ENCODE peak calls at places on chromosomes 3 and 15, in seven cellular contexts. One of them, this sample, is unnamed. For H3K4me1, the result is how much of the 10 kb centered on the place peaks cover.

GRCh38 chr15:32991544-32992192 is 202.8 kb downstream of the FMN1 start:
- DNase-seq in neural progenitor cell: no peak
- DNase-seq in H1: no peak
- DNase-seq in mammary epithelial cell: no peak
- DNase-seq in pancreas: no peak
- DNase-seq in endodermal cell: no peak
- DNase-seq in endothelial cell of umbilical vein: no peak
- DNase-seq in this sample: no peak

GRCh38 chr15:89321521-89322410 is 12.9 kb downstream of the POLG start:
- DNase-seq in neural progenitor cell: no peak
- DNase-seq in H1: no peak
- DNase-seq in mammary epithelial cell: no peak
- DNase-seq in pancreas: no peak
- DNase-seq in endodermal cell: peak
- DNase-seq in endothelial cell of umbilical vein: no peak
- DNase-seq in this sample: no peak

GRCh38 chr3:37097776-37098175 is 76.6 kb downstream of the LRRFIP2 start:
- DNase-seq in neural progenitor cell: no peak
- DNase-seq in H1: no peak
- DNase-seq in mammary epithelial cell: no peak
- DNase-seq in pancreas: no peak
- DNase-seq in endodermal cell: no peak
- DNase-seq in endothelial cell of umbilical vein: no peak
- DNase-seq in this sample: no peak

GRCh38 chr15:47870300-47870955 is 153.1 kb downstream of the SEMA6D start:
- DNase-seq in neural progenitor cell: no peak
- DNase-seq in H1: no peak
- DNase-seq in mammary epithelial cell: no peak
- DNase-seq in pancreas: no peak
- DNase-seq in endodermal cell: no peak
- DNase-seq in endothelial cell of umbilical vein: no peak
- DNase-seq in this sample: no peak

GRCh38 chr3:119309591-119309990 is 15.4 kb downstream of the ARHGAP31 start:
- DNase-seq in neural progenitor cell: no peak
- DNase-seq in H1: no peak
- DNase-seq in mammary epithelial cell: no peak
- DNase-seq in pancreas: no peak
- DNase-seq in endodermal cell: peak
- DNase-seq in endothelial cell of umbilical vein: no peak
- DNase-seq in this sample: no peak

GRCh38 chr3:97883736-97884135 is 61.9 kb downstream of the CRYBG3 start:
- DNase-seq in neural progenitor cell: no peak
- DNase-seq in H1: no peak
- DNase-seq in mammary epithelial cell: no peak
- DNase-seq in pancreas: no peak
- DNase-seq in endodermal cell: no peak
- DNase-seq in endothelial cell of umbilical vein: no peak
- DNase-seq in this sample: no peak

GRCh38 chr3:135792174-135792573 is 173.4 kb upstream of the PPP2R3A start:
- DNase-seq in neural progenitor cell: peak
- DNase-seq in H1: no peak
- DNase-seq in mammary epithelial cell: no peak
- DNase-seq in pancreas: no peak
- DNase-seq in endodermal cell: peak
- DNase-seq in endothelial cell of umbilical vein: no peak
- DNase-seq in this sample: no peak

GRCh38 chr15:29040367-29040745 is 154.6 kb downstream of the APBA2 start:
- DNase-seq in neural progenitor cell: peak
- DNase-seq in H1: no peak
- DNase-seq in mammary epithelial cell: no peak
- DNase-seq in pancreas: no peak
- DNase-seq in endodermal cell: no peak
- DNase-seq in endothelial cell of umbilical vein: no peak
- DNase-seq in this sample: no peak

GRCh38 chr3:135869439-135870105 is 96.0 kb upstream of the PPP2R3A start:
- DNase-seq in neural progenitor cell: no peak
- DNase-seq in H1: no peak
- DNase-seq in mammary epithelial cell: no peak
- DNase-seq in pancreas: no peak
- DNase-seq in endodermal cell: no peak
- DNase-seq in endothelial cell of umbilical vein: no peak
- DNase-seq in this sample: no peak

GRCh38 chr3:38992117-38992779 is 59.5 kb downstream of the SCN11A start:
- DNase-seq in neural progenitor cell: no peak
- DNase-seq in H1: no peak
- DNase-seq in mammary epithelial cell: peak
- DNase-seq in pancreas: no peak
- DNase-seq in endodermal cell: no peak
- DNase-seq in endothelial cell of umbilical vein: peak
- DNase-seq in this sample: no peak

GRCh38 chr3:79410136-79410535 is 357.7 kb downstream of the ROBO1 start:
- DNase-seq in neural progenitor cell: no peak
- DNase-seq in H1: no peak
- DNase-seq in mammary epithelial cell: no peak
- DNase-seq in pancreas: no peak
- DNase-seq in endodermal cell: no peak
- DNase-seq in endothelial cell of umbilical vein: no peak
- DNase-seq in this sample: no peak

GRCh38 chr3:46662771-46663551 is 30.5 kb downstream of the ALS2CL start:
- DNase-seq in neural progenitor cell: no peak
- DNase-seq in H1: peak
- DNase-seq in mammary epithelial cell: no peak
- DNase-seq in pancreas: no peak
- DNase-seq in endodermal cell: peak
- DNase-seq in endothelial cell of umbilical vein: no peak
- DNase-seq in this sample: peak

GRCh38 chr3:145942052-145942451 is 218.9 kb downstream of the PLOD2 start:
- DNase-seq in neural progenitor cell: no peak
- DNase-seq in H1: no peak
- DNase-seq in mammary epithelial cell: peak
- DNase-seq in pancreas: no peak
- DNase-seq in endodermal cell: no peak
- DNase-seq in endothelial cell of umbilical vein: no peak
- DNase-seq in this sample: no peak

GRCh38 chr3:140627756-140628155 is 50.1 kb upstream of the TRIM42 start:
- DNase-seq in neural progenitor cell: no peak
- DNase-seq in H1: no peak
- DNase-seq in mammary epithelial cell: no peak
- DNase-seq in pancreas: no peak
- DNase-seq in endodermal cell: no peak
- DNase-seq in endothelial cell of umbilical vein: no peak
- DNase-seq in this sample: no peak

GRCh38 chr15:91101356-91101920 is 1.4 kb downstream of the SV2B start:
- DNase-seq in neural progenitor cell: no peak
- DNase-seq in H1: no peak
- DNase-seq in mammary epithelial cell: no peak
- DNase-seq in pancreas: no peak
- DNase-seq in endodermal cell: peak
- DNase-seq in endothelial cell of umbilical vein: no peak
- DNase-seq in this sample: no peak

GRCh38 chr3:128487813-128488635 is 5.0 kb downstream of the GATA2 start:
- DNase-seq in neural progenitor cell: peak
- DNase-seq in H1: peak
- DNase-seq in mammary epithelial cell: peak
- DNase-seq in pancreas: peak
- DNase-seq in endodermal cell: peak
- DNase-seq in endothelial cell of umbilical vein: peak
- DNase-seq in this sample: peak

GRCh38 chr3:29384640-29385039 is 103.8 kb downstream of the RBMS3 start:
- DNase-seq in neural progenitor cell: peak
- DNase-seq in H1: no peak
- DNase-seq in mammary epithelial cell: peak
- DNase-seq in pancreas: no peak
- DNase-seq in endodermal cell: peak
- DNase-seq in endothelial cell of umbilical vein: no peak
- DNase-seq in this sample: peak

GRCh38 chr3:107271787-107272387 is 105.4 kb upstream of the CCDC54 start:
- DNase-seq in neural progenitor cell: peak
- DNase-seq in H1: no peak
- DNase-seq in mammary epithelial cell: peak
- DNase-seq in pancreas: no peak
- DNase-seq in endodermal cell: no peak
- DNase-seq in endothelial cell of umbilical vein: peak
- DNase-seq in this sample: no peak

GRCh38 chr3:47440131-47440530 is 35.6 kb downstream of the SCAP start:
- DNase-seq in neural progenitor cell: peak
- DNase-seq in H1: no peak
- DNase-seq in mammary epithelial cell: no peak
- DNase-seq in pancreas: no peak
- DNase-seq in endodermal cell: peak
- DNase-seq in endothelial cell of umbilical vein: peak
- DNase-seq in this sample: no peak

GRCh38 chr3:60147249-60147648 is 1097.4 kb upstream of the CFAP20DC start:
- DNase-seq in neural progenitor cell: peak
- DNase-seq in H1: no peak
- DNase-seq in mammary epithelial cell: no peak
- DNase-seq in pancreas: no peak
- DNase-seq in endodermal cell: no peak
- DNase-seq in endothelial cell of umbilical vein: no peak
- DNase-seq in this sample: no peak

GRCh38 chr3:115792206-115792955 is 169.1 kb downstream of the GAP43 start:
- DNase-seq in neural progenitor cell: no peak
- DNase-seq in H1: no peak
- DNase-seq in mammary epithelial cell: peak
- DNase-seq in pancreas: no peak
- DNase-seq in endodermal cell: no peak
- DNase-seq in endothelial cell of umbilical vein: no peak
- DNase-seq in this sample: no peak

GRCh38 chr3:193648542-193649076 is 55.6 kb downstream of the OPA1 start:
- DNase-seq in neural progenitor cell: no peak
- DNase-seq in H1: no peak
- DNase-seq in mammary epithelial cell: no peak
- DNase-seq in pancreas: no peak
- DNase-seq in endodermal cell: no peak
- DNase-seq in endothelial cell of umbilical vein: no peak
- DNase-seq in this sample: no peak

DNA sequence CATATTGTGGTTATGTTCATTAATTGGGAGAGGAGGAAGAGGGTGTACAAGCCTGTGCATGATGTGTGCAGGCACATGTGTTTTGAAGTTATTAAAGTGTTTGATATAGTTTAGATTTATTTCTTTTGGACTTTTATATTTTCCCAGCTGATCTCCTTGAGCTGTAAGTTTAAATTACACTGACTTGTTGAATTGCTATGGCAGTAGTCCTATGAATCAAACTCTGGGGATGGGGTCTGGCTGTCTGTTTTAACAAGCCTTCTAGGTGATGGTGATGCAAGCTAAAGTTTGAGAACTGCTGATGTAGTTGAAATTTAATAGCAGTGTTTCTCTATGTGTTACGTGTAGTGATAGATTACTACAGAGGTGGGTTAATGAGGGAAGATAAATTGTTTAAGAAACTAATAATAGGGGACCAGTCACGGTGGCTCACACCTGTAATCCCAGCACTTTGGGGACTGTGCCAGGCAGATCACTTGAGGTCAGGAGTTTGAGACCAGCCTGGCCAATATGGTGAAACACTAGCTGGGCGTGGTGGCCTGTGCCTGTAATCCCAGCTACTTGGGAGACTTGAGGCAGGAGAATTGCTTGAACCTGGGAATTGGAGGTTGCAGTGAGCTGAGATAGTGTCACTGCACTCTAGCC is 7.0 kb downstream of the ARIH1 start:
- DNase-seq in neural progenitor cell: no peak
- DNase-seq in H1: no peak
- DNase-seq in mammary epithelial cell: no peak
- DNase-seq in pancreas: no peak
- DNase-seq in endodermal cell: no peak
- DNase-seq in endothelial cell of umbilical vein: no peak
- DNase-seq in this sample: no peak
- H3K4me1 ChIP-seq in neural progenitor cell: under half
- H3K4me1 ChIP-seq in H1: under half
- H3K4me1 ChIP-seq in mammary epithelial cell: under half
- H3K4me1 ChIP-seq in pancreas: under half
- H3K4me1 ChIP-seq in endodermal cell: under half
- H3K4me1 ChIP-seq in endothelial cell of umbilical vein: under half
- H3K4me1 ChIP-seq in this sample: under half

DNA sequence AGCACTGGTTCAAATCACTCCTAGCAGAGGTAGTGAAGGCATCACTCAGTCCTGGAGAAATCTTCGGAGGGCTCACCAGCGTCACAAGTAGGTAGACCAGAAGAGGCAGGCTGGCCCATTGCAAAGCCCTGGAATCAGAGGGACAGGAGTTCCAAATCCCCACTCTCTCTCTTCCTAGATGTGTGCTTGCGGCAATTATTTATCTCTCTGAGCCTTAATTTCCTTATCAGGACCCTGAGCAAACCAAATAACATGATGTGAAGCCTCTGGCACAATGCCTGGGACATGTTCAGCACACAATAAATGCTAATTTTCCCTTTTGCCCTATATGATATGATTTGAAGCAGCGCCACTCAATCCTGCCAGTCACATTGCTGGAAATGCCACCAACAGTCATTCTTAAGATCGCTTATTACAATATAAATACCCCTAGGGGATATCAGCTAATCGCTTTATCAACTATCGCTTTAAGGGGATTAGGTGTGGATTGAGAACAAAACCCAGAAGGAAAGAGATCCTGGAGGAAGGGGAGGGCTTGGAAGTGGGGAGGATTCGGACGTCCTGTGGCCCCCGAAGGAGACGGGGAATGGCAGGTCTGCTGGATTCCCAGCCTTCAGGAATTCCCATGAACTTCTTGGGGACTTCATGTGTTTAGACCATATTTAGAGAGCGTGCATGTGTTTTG is 59.5 kb upstream of the TSEN2 start:
- DNase-seq in neural progenitor cell: no peak
- DNase-seq in H1: peak
- DNase-seq in mammary epithelial cell: no peak
- DNase-seq in pancreas: no peak
- DNase-seq in endodermal cell: peak
- DNase-seq in endothelial cell of umbilical vein: peak
- DNase-seq in this sample: peak
- H3K4me1 ChIP-seq in neural progenitor cell: under half
- H3K4me1 ChIP-seq in H1: under half
- H3K4me1 ChIP-seq in mammary epithelial cell: under half
- H3K4me1 ChIP-seq in pancreas: under half
- H3K4me1 ChIP-seq in endodermal cell: under half
- H3K4me1 ChIP-seq in endothelial cell of umbilical vein: under half
- H3K4me1 ChIP-seq in this sample: under half

DNA sequence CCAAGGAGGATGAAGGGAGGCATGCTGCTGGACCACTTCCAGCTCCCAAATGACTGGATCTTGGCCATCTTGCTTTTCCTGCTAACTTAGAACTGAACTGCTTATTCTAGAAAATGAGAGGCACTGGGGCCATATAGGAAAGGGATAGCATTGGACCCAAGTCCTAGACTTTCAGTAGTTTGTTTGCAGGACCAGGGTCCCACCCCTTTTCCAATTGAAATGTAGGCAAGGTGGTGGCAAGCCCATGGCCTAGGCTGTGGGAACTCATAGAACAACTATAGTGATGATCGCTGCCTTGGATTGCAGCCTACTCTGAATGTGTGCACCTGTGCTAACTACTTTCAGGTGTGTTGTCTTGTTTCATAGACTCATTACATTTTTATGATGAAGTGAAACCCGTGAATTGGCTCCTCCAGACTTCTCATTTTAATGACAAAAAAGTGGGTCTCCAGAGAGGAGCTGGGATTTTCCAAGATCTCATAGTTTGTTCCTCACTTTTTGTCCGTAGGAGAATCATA is 50.3 kb downstream of the TGFBR2 start:
- DNase-seq in neural progenitor cell: no peak
- DNase-seq in H1: no peak
- DNase-seq in mammary epithelial cell: no peak
- DNase-seq in pancreas: no peak
- DNase-seq in endodermal cell: no peak
- DNase-seq in endothelial cell of umbilical vein: no peak
- DNase-seq in this sample: no peak
- H3K4me1 ChIP-seq in neural progenitor cell: under half
- H3K4me1 ChIP-seq in H1: under half
- H3K4me1 ChIP-seq in mammary epithelial cell: half or more
- H3K4me1 ChIP-seq in pancreas: under half
- H3K4me1 ChIP-seq in endodermal cell: under half
- H3K4me1 ChIP-seq in endothelial cell of umbilical vein: half or more
- H3K4me1 ChIP-seq in this sample: under half

GRCh38 chr15:39587291-39587909 is 6.5 kb downstream of the THBS1 start:
- DNase-seq in neural progenitor cell: no peak
- DNase-seq in H1: no peak
- DNase-seq in mammary epithelial cell: no peak
- DNase-seq in pancreas: no peak
- DNase-seq in endodermal cell: no peak
- DNase-seq in endothelial cell of umbilical vein: peak
- DNase-seq in this sample: no peak
- H3K4me1 ChIP-seq in neural progenitor cell: under half
- H3K4me1 ChIP-seq in H1: under half
- H3K4me1 ChIP-seq in mammary epithelial cell: under half
- H3K4me1 ChIP-seq in pancreas: under half
- H3K4me1 ChIP-seq in endodermal cell: under half
- H3K4me1 ChIP-seq in endothelial cell of umbilical vein: under half
- H3K4me1 ChIP-seq in this sample: under half

This sample was measured in BE2C.